ENCODE peak calls at places on chromosomes 6 and 20, in seven cellular contexts. One of them, this sample, is unnamed.

GRCh38 chr6:83722876-83723275 is 14.0 kb upstream of the SNAP91 start:
- DNase-seq in suprapubic skin: no peak
- DNase-seq in adrenal gland: no peak
- DNase-seq in sigmoid colon: no peak
- DNase-seq in body of pancreas: no peak
- DNase-seq in thyroid gland: no peak
- DNase-seq in ovary: no peak
- DNase-seq in this sample: no peak

GRCh38 chr6:160069050-160069454 is 52.6 kb upstream of the SLC22A1 start:
- DNase-seq in suprapubic skin: no peak
- DNase-seq in sigmoid colon: peak; percentile 42
- DNase-seq in adrenal gland: no peak
- DNase-seq in thyroid gland: no peak
- DNase-seq in ovary: no peak
- DNase-seq in body of pancreas: no peak
- DNase-seq in this sample: no peak

GRCh38 chr20:37567331-37567665 is 39.6 kb upstream of the BLCAP start:
- DNase-seq in adrenal gland: no peak
- DNase-seq in thyroid gland: no peak
- DNase-seq in ovary: no peak
- DNase-seq in suprapubic skin: peak; percentile 12
- DNase-seq in sigmoid colon: no peak
- DNase-seq in body of pancreas: no peak
- DNase-seq in this sample: no peak

GRCh38 chr6:958531-958930 is 265.6 kb upstream of the EXOC2 start:
- DNase-seq in ovary: no peak
- DNase-seq in thyroid gland: no peak
- DNase-seq in sigmoid colon: no peak
- DNase-seq in body of pancreas: no peak
- DNase-seq in suprapubic skin: no peak
- DNase-seq in adrenal gland: no peak
- DNase-seq in this sample: no peak

GRCh38 chr20:6898928-6899327 is 131.4 kb downstream of the BMP2 start:
- DNase-seq in ovary: no peak
- DNase-seq in adrenal gland: no peak
- DNase-seq in body of pancreas: no peak
- DNase-seq in thyroid gland: no peak
- DNase-seq in sigmoid colon: no peak
- DNase-seq in suprapubic skin: no peak
- DNase-seq in this sample: no peak

GRCh38 chr20:11902264-11902663 is 15.4 kb upstream of the BTBD3 start:
- DNase-seq in body of pancreas: no peak
- DNase-seq in ovary: no peak
- DNase-seq in thyroid gland: no peak
- DNase-seq in adrenal gland: no peak
- DNase-seq in sigmoid colon: no peak
- DNase-seq in suprapubic skin: no peak
- DNase-seq in this sample: no peak

GRCh38 chr6:101178748-101179147 is 214.8 kb upstream of the GRIK2 start:
- DNase-seq in ovary: no peak
- DNase-seq in adrenal gland: no peak
- DNase-seq in thyroid gland: no peak
- DNase-seq in body of pancreas: no peak
- DNase-seq in suprapubic skin: no peak
- DNase-seq in sigmoid colon: no peak
- DNase-seq in this sample: no peak

GRCh38 chr6:33212857-33213165 is 4.5 kb downstream of the RING1 start:
- DNase-seq in adrenal gland: no peak
- DNase-seq in ovary: no peak
- DNase-seq in suprapubic skin: no peak
- DNase-seq in thyroid gland: no peak
- DNase-seq in sigmoid colon: no peak
- DNase-seq in body of pancreas: no peak
- DNase-seq in this sample: no peak

GRCh38 chr6:20509211-20509610 is 25.0 kb upstream of the CDKAL1 start:
- DNase-seq in suprapubic skin: no peak
- DNase-seq in thyroid gland: no peak
- DNase-seq in body of pancreas: no peak
- DNase-seq in sigmoid colon: no peak
- DNase-seq in adrenal gland: no peak
- DNase-seq in ovary: no peak
- DNase-seq in this sample: no peak

GRCh38 chr6:30163090-30163917 is at the start of gene TRIM15:
- DNase-seq in adrenal gland: no peak
- DNase-seq in thyroid gland: no peak
- DNase-seq in sigmoid colon: no peak
- DNase-seq in suprapubic skin: no peak
- DNase-seq in body of pancreas: no peak
- DNase-seq in ovary: no peak
- DNase-seq in this sample: no peak

GRCh38 chr6:154958469-154958868 is 36.6 kb upstream of the TIAM2 start:
- DNase-seq in adrenal gland: no peak
- DNase-seq in sigmoid colon: no peak
- DNase-seq in body of pancreas: no peak
- DNase-seq in ovary: no peak
- DNase-seq in thyroid gland: no peak
- DNase-seq in suprapubic skin: no peak
- DNase-seq in this sample: no peak

GRCh38 chr20:17835240-17835940 is 133.2 kb downstream of the SNX5 start:
- DNase-seq in thyroid gland: no peak
- DNase-seq in body of pancreas: peak; percentile 40
- DNase-seq in suprapubic skin: no peak
- DNase-seq in ovary: peak; percentile 58
- DNase-seq in sigmoid colon: peak; percentile 88
- DNase-seq in adrenal gland: peak; percentile 85
- DNase-seq in this sample: peak; percentile 79

GRCh38 chr6:19734061-19734460 is 103.1 kb upstream of the ID4 start:
- DNase-seq in body of pancreas: no peak
- DNase-seq in sigmoid colon: no peak
- DNase-seq in ovary: no peak
- DNase-seq in thyroid gland: no peak
- DNase-seq in adrenal gland: no peak
- DNase-seq in suprapubic skin: no peak
- DNase-seq in this sample: no peak

GRCh38 chr6:36113049-36113448 is 17.3 kb upstream of the MAPK13 start:
- DNase-seq in adrenal gland: no peak
- DNase-seq in body of pancreas: no peak
- DNase-seq in ovary: no peak
- DNase-seq in thyroid gland: no peak
- DNase-seq in suprapubic skin: no peak
- DNase-seq in sigmoid colon: no peak
- DNase-seq in this sample: no peak
- H3K4me1 ChIP-seq in adrenal gland: no peaks in the 10 kb centered on the region
- H3K4me1 ChIP-seq in body of pancreas: no peaks in the 10 kb centered on the region
- H3K4me1 ChIP-seq in ovary: no peaks in the 10 kb centered on the region
- H3K4me1 ChIP-seq in thyroid gland: no peaks in the 10 kb centered on the region
- H3K4me1 ChIP-seq in suprapubic skin: peaks cover 14% of the 10 kb centered on the region
- H3K4me1 ChIP-seq in sigmoid colon: peaks cover 15% of the 10 kb centered on the region
- H3K4me1 ChIP-seq in this sample: no peaks in the 10 kb centered on the region

DNA sequence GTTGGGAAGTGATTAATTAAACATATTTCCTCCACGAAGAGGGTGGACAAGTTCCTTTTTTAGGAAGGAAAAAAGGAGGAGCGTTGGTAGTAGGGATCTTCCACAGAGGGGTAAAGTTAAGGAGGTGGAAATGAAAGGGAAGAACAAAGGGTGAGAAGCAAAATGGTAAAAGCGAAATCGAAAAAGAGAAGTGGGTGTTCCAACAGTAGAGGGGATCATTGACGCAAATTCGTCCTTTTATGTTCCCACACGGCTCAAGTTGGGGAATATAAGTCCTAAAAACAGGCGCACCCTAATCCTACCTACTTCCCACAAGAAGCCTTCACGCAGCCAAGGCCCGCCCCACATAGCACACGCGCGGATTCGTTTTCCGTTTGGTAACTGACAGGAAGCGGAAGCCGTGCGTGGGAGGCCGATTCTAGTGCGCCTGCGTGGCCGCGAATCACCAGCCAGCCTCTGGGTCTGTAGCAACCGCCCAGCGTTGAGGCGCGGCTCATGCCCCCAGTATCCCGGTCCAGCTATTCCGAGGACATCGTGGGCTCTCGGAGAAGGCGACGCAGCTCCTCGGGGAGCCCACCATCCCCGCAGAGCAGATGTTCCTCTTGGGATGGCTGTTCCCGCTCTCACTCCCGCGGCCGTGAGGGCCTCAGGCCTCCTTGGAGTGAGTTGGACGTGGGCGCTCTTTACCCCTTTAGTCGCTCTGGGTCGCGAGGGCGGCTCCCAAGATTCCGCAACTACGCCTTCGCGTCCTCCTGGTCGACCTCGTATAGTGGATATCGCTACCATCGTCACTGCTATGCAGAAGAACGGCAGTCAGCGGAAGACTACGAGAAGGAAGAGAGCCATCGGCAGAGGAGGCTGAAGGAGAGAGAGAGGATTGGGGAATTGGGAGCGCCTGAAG is at the start of gene NKAPL:
- DNase-seq in ovary: peak; percentile 87
- DNase-seq in suprapubic skin: peak; percentile 87
- DNase-seq in thyroid gland: peak; percentile 58
- DNase-seq in adrenal gland: peak; percentile 83
- DNase-seq in body of pancreas: peak; percentile 69
- DNase-seq in sigmoid colon: peak; percentile 93
- DNase-seq in this sample: no peak
- TF ChIP-seq POLR2A in ovary: no peak
- TF ChIP-seq POLR2A in suprapubic skin: no peak
- TF ChIP-seq POLR2A in thyroid gland: no peak
- TF ChIP-seq POLR2A in adrenal gland: no peak
- TF ChIP-seq POLR2A in body of pancreas: peak; percentile 27
- TF ChIP-seq POLR2A in sigmoid colon: no peak
- TF ChIP-seq POLR2A in this sample: no peak

DNA sequence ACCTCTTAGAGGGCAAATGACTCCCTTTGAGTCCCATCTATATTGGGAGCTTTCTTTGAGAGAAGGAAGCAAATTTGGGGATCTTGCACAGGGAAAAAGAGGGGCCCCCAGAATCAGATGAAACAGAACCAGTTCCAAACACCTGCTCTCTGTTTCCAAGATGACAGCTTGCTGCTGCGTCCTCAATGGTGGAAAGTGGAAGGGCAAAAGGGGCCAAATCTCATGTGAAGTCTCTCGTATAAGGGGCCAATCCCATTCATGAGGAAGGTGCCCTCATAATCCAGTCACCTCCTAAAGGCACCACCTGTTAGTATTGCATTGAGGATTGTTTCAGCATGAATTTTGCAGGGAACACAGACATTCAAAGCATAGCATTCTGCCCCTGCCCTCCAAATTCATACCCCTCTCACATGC is 483 bp upstream of the SERPINB1 start:
- DNase-seq in ovary: no peak
- DNase-seq in suprapubic skin: no peak
- DNase-seq in thyroid gland: no peak
- DNase-seq in sigmoid colon: no peak
- DNase-seq in body of pancreas: no peak
- DNase-seq in adrenal gland: no peak
- DNase-seq in this sample: no peak
- H3K4me1 ChIP-seq in ovary: peaks cover 7% of the 10 kb centered on the region
- H3K4me1 ChIP-seq in suprapubic skin: peaks cover 46% of the 10 kb centered on the region
- H3K4me1 ChIP-seq in thyroid gland: peaks cover 39% of the 10 kb centered on the region
- H3K4me1 ChIP-seq in sigmoid colon: peaks cover 47% of the 10 kb centered on the region
- H3K4me1 ChIP-seq in body of pancreas: peaks cover 61% of the 10 kb centered on the region
- H3K4me1 ChIP-seq in adrenal gland: peaks cover 49% of the 10 kb centered on the region
- H3K4me1 ChIP-seq in this sample: peaks cover 12% of the 10 kb centered on the region

GRCh38 chr6:144599615-144600014 is 314.5 kb downstream of the UTRN start:
- DNase-seq in ovary: no peak
- DNase-seq in thyroid gland: no peak
- DNase-seq in sigmoid colon: no peak
- DNase-seq in suprapubic skin: no peak
- DNase-seq in body of pancreas: no peak
- DNase-seq in adrenal gland: no peak
- DNase-seq in this sample: no peak
- TF ChIP-seq POLR2A in ovary: no peak
- TF ChIP-seq POLR2A in thyroid gland: no peak
- TF ChIP-seq POLR2A in sigmoid colon: no peak
- TF ChIP-seq POLR2A in suprapubic skin: no peak
- TF ChIP-seq POLR2A in body of pancreas: no peak
- TF ChIP-seq POLR2A in adrenal gland: no peak
- TF ChIP-seq POLR2A in this sample: no peak

This sample was measured in breast epithelium.